ENCODE peak calls at places on chromosomes 6 and 20, in eight cellular contexts. G is AG04450, M is MM.1S, D is adrenal gland, B is hepatocyte, V is psoas muscle, J is right atrium auricular region, Z is prostate gland. R is an unnamed sample.

GRCh38 chr6:111683126-111683525 is 77.4 kb upstream of the TRAF3IP2 start:
- DNase-seq in G (no peak), M (no peak), D (no peak), B (no peak), V (no peak), J (no peak), Z (no peak), R (no peak)

GRCh38 chr6:105974981-105975380 is 111.2 kb upstream of the PRDM1 start:
- DNase-seq in G (no peak), M (no peak), D (no peak), B (no peak), V (no peak), J (no peak), Z (no peak), R (no peak)

GRCh38 chr6:112923940-112924587 is 576.9 kb downstream of the RFPL4B start:
- DNase-seq in G (no peak), M (no peak), D (no peak), B (no peak), V (no peak), J (no peak), Z (no peak), R (no peak)

GRCh38 chr6:26158581-26159416 is 71.6 kb downstream of the HFE start:
- DNase-seq in G (no peak), M (peak; percentile 79), D (peak; percentile 64), B (peak; percentile 66), V (peak; percentile 52), J (peak; percentile 86), Z (peak; percentile 88), R (peak; percentile 60)

GRCh38 chr20:59577037-59577808 is 27.1 kb upstream of the PHACTR3 start:
- DNase-seq in G (no peak), M (no peak), D (no peak), B (no peak), V (no peak), J (no peak), Z (no peak), R (no peak)

GRCh38 chr6:150241751-150242150 is 98.9 kb downstream of the PPP1R14C start:
- DNase-seq in G (no peak), M (no peak), D (no peak), B (no peak), V (no peak), J (no peak), Z (no peak), R (no peak)

GRCh38 chr6:12260458-12261041 is 29.6 kb upstream of the EDN1 start:
- DNase-seq in G (no peak), M (no peak), D (no peak), B (no peak), V (no peak), J (no peak), Z (no peak), R (no peak)

GRCh38 chr20:35617397-35618031 is 1.9 kb downstream of the SPAG4 start:
- DNase-seq in G (no peak), M (no peak), D (peak; percentile 80), B (peak; percentile 69), V (peak; percentile 51), J (peak; percentile 72), Z (no peak), R (peak; percentile 77)

GRCh38 chr6:150211700-150212615 is 69.1 kb downstream of the PPP1R14C start:
- DNase-seq in G (no peak), M (no peak), D (no peak), B (no peak), V (no peak), J (peak; percentile 13), Z (no peak), R (no peak)

GRCh38 chr6:131381694-131382093 is 191.3 kb upstream of the ARG1 start:
- DNase-seq in G (no peak), M (no peak), D (no peak), B (no peak), V (no peak), J (no peak), Z (no peak), R (peak; percentile 21)

GRCh38 chr20:63314566-63315239 is 21.7 kb downstream of the COL20A1 start:
- DNase-seq in G (no peak), M (no peak), D (no peak), B (no peak), V (peak; percentile 7), J (no peak), Z (no peak), R (no peak)

GRCh38 chr20:5061209-5061608 is 58.5 kb downstream of the PCNA start:
- DNase-seq in G (no peak), M (no peak), D (no peak), B (peak; percentile 19), V (no peak), J (no peak), Z (no peak), R (no peak)

GRCh38 chr6:1604347-1604990 is 5.2 kb upstream of the FOXC1 start:
- DNase-seq in G (no peak), M (peak; percentile 40), D (peak; percentile 49), B (peak; percentile 90), V (peak; percentile 70), J (no peak), Z (peak; percentile 58), R (peak; percentile 64)

GRCh38 chr6:137931849-137932465 is 64.9 kb downstream of the TNFAIP3 start:
- DNase-seq in G (no peak), M (no peak), D (no peak), B (no peak), V (no peak), J (no peak), Z (no peak), R (no peak)

GRCh38 chr20:61736751-61737310 is 328.9 kb downstream of the TAF4 start:
- DNase-seq in G (no peak), M (no peak), D (no peak), B (no peak), V (no peak), J (no peak), Z (no peak), R (no peak)

GRCh38 chr6:3278691-3279090 is 19.9 kb downstream of the PSMG4 start:
- DNase-seq in G (no peak), M (no peak), D (peak; percentile 4), B (no peak), V (no peak), J (no peak), Z (no peak), R (no peak)

GRCh38 chr20:62571667-62572344 is 70.5 kb upstream of the SLCO4A1 start:
- DNase-seq in G (no peak), M (no peak), D (no peak), B (no peak), V (no peak), J (no peak), Z (no peak), R (no peak)

GRCh38 chr6:88763160-88763559 is 200.3 kb downstream of the RNGTT start:
- DNase-seq in G (no peak), M (no peak), D (no peak), B (no peak), V (no peak), J (no peak), Z (no peak), R (peak; percentile 39)

GRCh38 chr20:16846011-16846410 is 97.9 kb downstream of the OTOR start:
- DNase-seq in G (no peak), M (no peak), D (no peak), B (no peak), V (no peak), J (no peak), Z (no peak), R (no peak)

GRCh38 chr20:36240076-36240475 is 3.8 kb downstream of the AAR2 start:
- DNase-seq in G (no peak), M (no peak), D (no peak), B (no peak), V (no peak), J (no peak), Z (no peak), R (no peak)

GRCh38 chr6:146301760-146302159 is 241.9 kb upstream of the RAB32 start:
- DNase-seq in G (no peak), M (no peak), D (no peak), B (no peak), V (no peak), J (no peak), Z (no peak), R (no peak)

GRCh38 chr6:149129401-149130077 is 188.0 kb upstream of the TAB2 start:
- DNase-seq in G (peak; percentile 7), M (no peak), D (peak; percentile 48), B (no peak), V (peak; percentile 30), J (peak; percentile 70), Z (no peak), R (peak; percentile 55)

GRCh38 chr6:31351734-31352496 is 5.1 kb downstream of the HLA-B start:
- DNase-seq in G (no peak), M (no peak), D (no peak), B (no peak), V (no peak), J (no peak), Z (no peak), R (no peak)

GRCh38 chr20:54161821-54162149 is 12.0 kb downstream of the CYP24A1 start:
- DNase-seq in G (no peak), M (no peak), D (no peak), B (no peak), V (no peak), J (no peak), Z (no peak), R (no peak)
- H3K27me3 ChIP-seq in G (peaks cover 17% of the 10 kb centered on the region), M (no peaks in the 10 kb centered on the region), D (peaks cover 8% of the 10 kb centered on the region), B (no peaks in the 10 kb centered on the region), V (peaks cover 7% of the 10 kb centered on the region), J (no peaks in the 10 kb centered on the region), Z (no peaks in the 10 kb centered on the region), R (no peaks in the 10 kb centered on the region)

GRCh38 chr6:56534680-56535419 is 107.8 kb downstream of the DST start:
- DNase-seq in G (no peak), M (no peak), D (no peak), B (no peak), V (no peak), J (no peak), Z (no peak), R (no peak)
- H3K27ac ChIP-seq in G (no peak overlapping the region), M (no peak overlapping the region), D (no peak overlapping the region), B (no peak overlapping the region), V (no peak overlapping the region), J (no peak overlapping the region), Z (no peak overlapping the region), R (no peak overlapping the region)

DNA sequence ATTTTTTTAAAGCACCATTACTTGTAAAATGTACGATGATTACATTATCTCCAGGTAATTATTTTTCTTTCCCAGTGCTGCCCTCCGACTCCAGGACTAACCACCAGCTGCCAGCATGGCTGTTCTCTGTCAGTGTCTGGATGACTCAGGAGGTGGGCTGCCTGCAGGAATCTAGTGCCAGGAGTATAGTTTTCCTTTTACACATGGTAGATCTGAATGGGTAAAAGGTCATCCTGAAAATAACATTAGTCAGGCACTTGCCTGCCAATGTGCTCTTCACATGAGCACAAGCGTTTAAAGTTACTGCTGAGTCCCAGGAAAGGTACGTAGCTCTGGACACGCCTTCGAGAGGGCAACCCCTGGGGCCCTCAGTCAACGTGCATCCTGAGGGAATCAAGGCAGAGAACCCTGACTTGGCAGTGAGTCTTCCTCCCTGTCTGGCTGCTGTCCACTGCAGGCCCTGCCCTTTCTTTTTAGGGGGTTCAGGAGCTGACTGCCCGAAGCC is 2.4 kb downstream of the DYNLT1 start:
- DNase-seq in G (peak; percentile 78), M (no peak), D (peak; percentile 77), B (peak; percentile 50), V (peak; percentile 65), J (peak; percentile 63), Z (no peak), R (peak; percentile 73)
- TF ChIP-seq CTCF in G (no peak), M (no peak), D (no peak), B (no peak), V (no peak), J (no peak), Z (no peak), R (no peak)

DNA sequence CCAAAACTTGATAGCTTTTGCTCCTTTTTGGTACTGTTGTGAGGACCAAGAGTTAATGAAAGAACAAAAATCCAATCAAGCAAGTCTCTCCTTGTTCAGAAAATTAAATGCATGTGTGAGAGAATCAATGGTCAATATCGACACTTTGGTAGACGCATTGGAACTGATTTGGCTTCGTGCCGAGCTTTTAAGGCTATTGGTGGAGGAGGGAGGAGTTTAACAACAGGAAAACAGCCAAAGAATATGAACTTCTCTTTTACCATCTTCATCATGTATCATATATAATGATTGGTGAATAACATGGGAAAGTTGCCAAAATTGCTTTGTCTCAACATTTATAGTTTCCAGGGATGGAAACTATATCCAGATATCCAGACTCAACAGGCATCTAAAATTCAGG is 266.5 kb upstream of the CITED2 start:
- DNase-seq in G (no peak), M (no peak), D (no peak), B (no peak), V (no peak), J (no peak), Z (no peak), R (no peak)
- H3K27me3 ChIP-seq in G (no peaks in the 10 kb centered on the region), M (no peaks in the 10 kb centered on the region), D (no peaks in the 10 kb centered on the region), B (no peaks in the 10 kb centered on the region), V (no peaks in the 10 kb centered on the region), J (no peaks in the 10 kb centered on the region), Z (no peaks in the 10 kb centered on the region), R (no peaks in the 10 kb centered on the region)